ENCODE peak calls at places on chromosomes 16 and 17, in nine cellular contexts. G is H1, D is skeletal muscle cell, H is AG04450, I is RWPE2, U is neural progenitor cell, Q is astrocyte of the spinal cord, M is NB4, K is AG10803. O is an unnamed sample.

GRCh38 chr17:5883775-5884665 is 186.2 kb upstream of the WSCD1 start:
- DNase-seq in G (no peak), D (peak), H (no peak), I (peak), U (no peak), Q (no peak), M (no peak), K (no peak), O (no peak)

GRCh38 chr17:33127706-33128105 is 136.1 kb downstream of the SPACA3 start:
- DNase-seq in G (no peak), D (no peak), H (no peak), I (peak), U (no peak), Q (no peak), M (no peak), K (no peak), O (no peak)

GRCh38 chr16:1108299-1109252 is 12.5 kb upstream of the C1QTNF8 start:
- DNase-seq in G (no peak), D (no peak), H (no peak), I (no peak), U (no peak), Q (peak), M (no peak), K (peak), O (no peak)

GRCh38 chr17:2405247-2405926 is 4.5 kb upstream of the MNT start:
- DNase-seq in G (no peak), D (peak), H (peak), I (no peak), U (peak), Q (peak), M (peak), K (peak), O (no peak)

GRCh38 chr17:82366749-82367148 is 4.8 kb upstream of the UTS2R start:
- DNase-seq in G (no peak), D (no peak), H (no peak), I (no peak), U (no peak), Q (no peak), M (no peak), K (no peak), O (no peak)

GRCh38 chr17:79728169-79728907 is 2.4 kb upstream of the ENPP7 start:
- DNase-seq in G (peak), D (peak), H (peak), I (peak), U (peak), Q (peak), M (peak), K (peak), O (peak)

GRCh38 chr16:84314373-84314772 is 19.7 kb downstream of the WFDC1 start:
- DNase-seq in G (no peak), D (no peak), H (no peak), I (no peak), U (no peak), Q (no peak), M (no peak), K (no peak), O (no peak)

GRCh38 chr17:79658811-79659207 is 48.0 kb upstream of the RBFOX3 start:
- DNase-seq in G (no peak), D (no peak), H (no peak), I (no peak), U (peak), Q (no peak), M (peak), K (peak), O (peak)

GRCh38 chr17:75983501-75984181 is 4.6 kb downstream of the TEN1 start:
- DNase-seq in G (no peak), D (no peak), H (no peak), I (no peak), U (no peak), Q (no peak), M (peak), K (peak), O (no peak)

GRCh38 chr17:83064021-83064731 is 15.2 kb upstream of the METRNL start:
- DNase-seq in G (no peak), D (no peak), H (no peak), I (peak), U (no peak), Q (no peak), M (no peak), K (no peak), O (no peak)

GRCh38 chr17:41054025-41054424 is 1.0 kb downstream of the KRTAP2-2 start:
- DNase-seq in G (no peak), D (no peak), H (no peak), I (no peak), U (no peak), Q (no peak), M (no peak), K (no peak), O (no peak)

GRCh38 chr17:17028878-17029535 is 13.2 kb upstream of the MPRIP start:
- DNase-seq in G (no peak), D (no peak), H (no peak), I (no peak), U (peak), Q (no peak), M (peak), K (no peak), O (no peak)

GRCh38 chr16:74297296-74297665 is 667 bp downstream of the PSMD7 start:
- DNase-seq in G (no peak), D (no peak), H (no peak), I (no peak), U (peak), Q (peak), M (peak), K (peak), O (peak)

GRCh38 chr17:2282297-2282873 is 21.2 kb downstream of the SMG6 start:
- DNase-seq in G (no peak), D (peak), H (peak), I (no peak), U (peak), Q (peak), M (peak), K (peak), O (peak)

GRCh38 chr17:13746379-13746778 is 144.7 kb upstream of the HS3ST3A1 start:
- DNase-seq in G (no peak), D (no peak), H (no peak), I (no peak), U (no peak), Q (no peak), M (no peak), K (no peak), O (no peak)

GRCh38 chr17:72566671-72567484 is 446.1 kb downstream of the SOX9 start:
- DNase-seq in G (no peak), D (no peak), H (no peak), I (no peak), U (no peak), Q (no peak), M (no peak), K (no peak), O (no peak)

GRCh38 chr16:64305663-64306062 is 816.2 kb downstream of the CDH11 start:
- DNase-seq in G (no peak), D (no peak), H (no peak), I (no peak), U (no peak), Q (no peak), M (no peak), K (no peak), O (no peak)

GRCh38 chr17:37745801-37746426 is 1.1 kb upstream of the HNF1B start:
- DNase-seq in G (no peak), D (no peak), H (no peak), I (no peak), U (no peak), Q (no peak), M (no peak), K (no peak), O (no peak)

GRCh38 chr17:37743875-37744632 is 805 bp downstream of the HNF1B start:
- DNase-seq in G (no peak), D (no peak), H (no peak), I (no peak), U (peak), Q (no peak), M (no peak), K (no peak), O (no peak)

GRCh38 chr17:37744633-37744927 is 279 bp downstream of the HNF1B start:
- DNase-seq in G (no peak), D (no peak), H (no peak), I (no peak), U (no peak), Q (no peak), M (no peak), K (no peak), O (no peak)

GRCh38 chr17:37746617-37747016 is 1.8 kb upstream of the HNF1B start:
- DNase-seq in G (no peak), D (no peak), H (no peak), I (no peak), U (no peak), Q (no peak), M (no peak), K (no peak), O (no peak)

GRCh38 chr17:37744961-37745800 is at the start of gene HNF1B:
- DNase-seq in G (no peak), D (no peak), H (no peak), I (no peak), U (peak), Q (no peak), M (no peak), K (no peak), O (no peak)
- H3K4me3 ChIP-seq in G (peak), D (no peak), H (no peak), I (no peak), U (peak), Q (no peak), M (no peak), K (no peak), O (peak)

GRCh38 chr17:63675607-63676539 is 24.1 kb downstream of the LIMD2 start:
- DNase-seq in G (no peak), D (peak), H (peak), I (no peak), U (no peak), Q (peak), M (no peak), K (peak), O (no peak)
- H3K4me3 ChIP-seq in G (no peak), D (no peak), H (no peak), I (no peak), U (no peak), Q (no peak), M (no peak), K (no peak), O (peak)

GRCh38 chr16:88783391-88784073 is 1.5 kb downstream of the PIEZO1 start:
- DNase-seq in G (no peak), D (no peak), H (no peak), I (no peak), U (no peak), Q (no peak), M (peak), K (peak), O (no peak)

GRCh38 chr16:88780100-88781062 is 4.6 kb downstream of the PIEZO1 start:
- DNase-seq in G (no peak), D (no peak), H (no peak), I (no peak), U (no peak), Q (no peak), M (no peak), K (no peak), O (no peak)

GRCh38 chr16:88779406-88780099 is 5.5 kb downstream of the PIEZO1 start:
- DNase-seq in G (no peak), D (no peak), H (no peak), I (no peak), U (no peak), Q (no peak), M (no peak), K (no peak), O (no peak)

GRCh38 chr16:88782454-88783390 is 2.3 kb downstream of the PIEZO1 start:
- DNase-seq in G (no peak), D (no peak), H (no peak), I (peak), U (no peak), Q (peak), M (peak), K (peak), O (peak)

DNA sequence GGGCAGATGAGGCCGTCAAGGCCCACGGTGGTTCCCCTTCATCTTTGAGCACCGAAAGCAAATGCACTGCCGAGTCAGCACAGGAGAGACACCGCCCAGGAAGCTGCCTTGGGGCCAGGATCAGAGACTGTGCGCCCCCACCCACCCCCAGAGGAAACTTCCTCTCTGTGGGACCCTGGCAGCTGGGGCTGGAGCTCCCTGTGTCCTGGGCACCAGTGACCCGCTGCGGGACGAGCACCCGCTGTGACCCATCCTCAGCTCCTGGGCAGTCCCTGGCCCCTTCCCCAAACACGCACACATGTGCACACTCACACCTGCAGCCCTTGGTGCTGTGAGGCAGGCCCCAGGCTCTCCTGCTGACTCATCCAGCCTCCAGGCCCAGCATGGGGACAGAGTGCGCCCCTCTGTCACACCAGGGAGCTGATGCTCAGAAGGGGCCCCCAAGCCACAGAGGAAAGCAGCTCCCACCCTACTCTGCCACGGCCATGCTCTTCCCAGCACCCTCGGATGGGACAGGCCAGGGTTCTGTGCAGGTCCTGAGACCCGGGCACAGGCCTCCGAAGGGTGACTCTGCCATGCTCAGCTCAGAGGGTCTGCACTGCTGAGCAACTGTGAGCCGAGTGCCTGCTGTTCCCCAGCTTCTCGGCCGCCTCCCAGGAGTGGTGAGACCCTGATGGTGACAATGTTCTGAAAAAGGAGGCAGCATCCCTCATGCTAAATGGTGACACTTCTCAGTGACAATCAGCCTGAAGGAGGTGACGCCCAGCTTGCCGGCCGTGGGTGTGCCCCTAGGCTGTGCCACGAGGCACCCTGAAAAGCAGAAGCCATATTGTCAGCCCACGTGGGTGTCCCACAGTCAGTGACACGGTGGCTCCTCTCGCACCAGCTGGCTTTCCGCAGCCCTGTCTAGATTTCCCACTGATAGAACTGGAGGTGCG is 3.6 kb downstream of the PIEZO1 start:
- DNase-seq in G (no peak), D (no peak), H (no peak), I (no peak), U (no peak), Q (no peak), M (peak), K (no peak), O (no peak)
- H3K4me3 ChIP-seq in G (no peak), D (no peak), H (no peak), I (no peak), U (no peak), Q (no peak), M (peak), K (no peak), O (no peak)

GRCh38 chr17:48100591-48101011 is 677 bp downstream of the CBX1 start:
- DNase-seq in G (peak), D (peak), H (peak), I (peak), U (peak), Q (peak), M (no peak), K (peak), O (no peak)

GRCh38 chr17:48093341-48094045 is 7.8 kb downstream of the CBX1 start:
- DNase-seq in G (no peak), D (no peak), H (no peak), I (no peak), U (no peak), Q (no peak), M (no peak), K (no peak), O (no peak)

GRCh38 chr17:48101012-48101720 is at the start of gene CBX1:
- DNase-seq in G (peak), D (peak), H (peak), I (peak), U (peak), Q (peak), M (peak), K (peak), O (peak)

GRCh38 chr17:48100160-48100559 is 1.1 kb downstream of the CBX1 start:
- DNase-seq in G (no peak), D (no peak), H (peak), I (no peak), U (no peak), Q (no peak), M (no peak), K (peak), O (no peak)

GRCh38 chr17:48095611-48096010 is 5.7 kb downstream of the CBX1 start:
- DNase-seq in G (no peak), D (no peak), H (no peak), I (no peak), U (no peak), Q (no peak), M (no peak), K (peak), O (no peak)
- H3K4me3 ChIP-seq in G (no peak), D (no peak), H (no peak), I (no peak), U (no peak), Q (no peak), M (no peak), K (no peak), O (no peak)

GRCh38 chr16:2497641-2498040 is 16.1 kb upstream of the ATP6V0C start:
- DNase-seq in G (no peak), D (no peak), H (no peak), I (no peak), U (no peak), Q (no peak), M (no peak), K (no peak), O (no peak)

GRCh38 chr16:2498085-2498484 is 15.7 kb upstream of the ATP6V0C start:
- DNase-seq in G (no peak), D (no peak), H (no peak), I (no peak), U (no peak), Q (no peak), M (no peak), K (no peak), O (no peak)

GRCh38 chr16:2495041-2495440 is 18.7 kb upstream of the ATP6V0C start:
- DNase-seq in G (no peak), D (no peak), H (no peak), I (no peak), U (no peak), Q (no peak), M (no peak), K (no peak), O (no peak)

GRCh38 chr16:2497116-2497630 is 16.6 kb upstream of the ATP6V0C start:
- DNase-seq in G (no peak), D (no peak), H (no peak), I (no peak), U (no peak), Q (no peak), M (no peak), K (peak), O (no peak)

DNA sequence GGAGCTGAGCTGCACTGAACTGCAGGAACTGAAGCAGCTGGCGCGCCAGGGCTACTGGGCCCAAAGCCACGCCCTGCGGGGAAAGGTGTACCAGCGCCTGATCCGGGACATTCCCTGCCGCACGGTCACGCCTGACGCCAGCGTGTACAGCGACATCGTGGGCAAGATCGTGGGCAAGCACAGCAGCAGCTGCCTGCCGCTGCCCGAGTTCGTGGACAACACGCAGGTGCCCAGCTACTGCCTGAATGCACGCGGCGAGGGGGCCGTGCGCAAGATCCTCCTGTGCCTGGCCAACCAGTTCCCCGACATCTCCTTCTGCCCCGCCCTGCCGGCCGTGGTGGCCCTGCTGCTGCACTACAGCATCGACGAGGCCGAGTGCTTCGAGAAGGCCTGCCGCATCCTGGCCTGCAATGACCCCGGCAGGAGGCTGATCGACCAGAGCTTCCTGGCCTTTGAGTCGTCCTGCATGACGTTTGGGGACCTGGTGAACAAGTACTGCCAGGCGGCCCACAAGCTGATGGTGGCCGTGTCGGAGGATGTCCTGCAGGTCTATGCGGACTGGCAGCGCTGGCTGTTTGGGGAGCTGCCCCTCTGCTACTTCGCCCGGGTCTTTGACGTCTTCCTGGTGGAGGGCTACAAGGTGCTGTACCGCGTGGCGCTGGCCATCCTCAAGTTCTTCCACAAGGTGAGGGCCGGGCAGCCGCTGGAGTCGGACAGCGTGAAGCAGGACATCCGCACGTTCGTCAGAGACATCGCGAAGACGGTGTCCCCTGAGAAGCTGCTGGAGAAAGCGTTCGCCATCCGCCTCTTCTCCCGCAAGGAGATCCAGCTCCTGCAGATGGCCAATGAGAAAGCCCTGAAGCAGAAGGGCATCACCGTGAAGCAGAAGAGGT is 17.3 kb upstream of the ATP6V0C start:
- DNase-seq in G (no peak), D (no peak), H (no peak), I (no peak), U (no peak), Q (no peak), M (no peak), K (no peak), O (no peak)
- H3K4me3 ChIP-seq in G (no peak), D (no peak), H (no peak), I (no peak), U (no peak), Q (no peak), M (no peak), K (no peak), O (no peak)

GRCh38 chr16:67181346-67181745 is 2.4 kb downstream of the MATCAP1 start:
- DNase-seq in G (no peak), D (peak), H (peak), I (no peak), U (no peak), Q (peak), M (no peak), K (peak), O (no peak)
- H3K4me3 ChIP-seq in G (no peak), D (peak), H (peak), I (no peak), U (no peak), Q (no peak), M (no peak), K (no peak), O (no peak)

DNA sequence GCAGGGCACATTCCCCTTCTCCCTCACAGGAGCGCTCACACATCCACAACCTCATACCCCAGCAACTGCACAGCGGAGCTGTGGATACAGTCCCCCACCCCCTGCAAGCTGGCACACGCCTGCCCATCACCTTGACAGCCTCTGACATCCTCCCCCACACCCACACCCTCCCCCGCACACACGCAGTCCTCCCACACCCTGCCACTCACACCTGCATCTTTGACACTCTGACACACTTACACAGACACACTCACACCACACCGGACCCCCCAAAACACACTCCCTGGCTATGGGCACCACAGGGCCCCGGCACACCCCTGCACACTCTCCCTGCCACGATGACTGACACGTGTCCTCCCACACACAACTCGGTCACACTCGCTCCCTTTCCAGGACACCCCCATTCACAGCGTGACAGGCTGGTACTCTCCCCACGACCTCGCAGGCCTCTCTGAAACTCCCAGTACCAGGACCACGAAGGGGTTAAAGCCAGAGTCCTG is 531 bp upstream of the PPP1R1B start:
- DNase-seq in G (no peak), D (no peak), H (no peak), I (no peak), U (no peak), Q (no peak), M (no peak), K (no peak), O (peak)
- H3K4me3 ChIP-seq in G (peak), D (no peak), H (no peak), I (no peak), U (peak), Q (no peak), M (no peak), K (no peak), O (no peak)

GRCh38 chr17:4341616-4341977 is 24.9 kb downstream of the UBE2G1 start:
- DNase-seq in G (no peak), D (no peak), H (no peak), I (no peak), U (no peak), Q (no peak), M (no peak), K (no peak), O (no peak)

GRCh38 chr17:4344926-4345325 is 21.5 kb downstream of the UBE2G1 start:
- DNase-seq in G (no peak), D (no peak), H (no peak), I (no peak), U (no peak), Q (no peak), M (no peak), K (no peak), O (no peak)

GRCh38 chr17:4340914-4341615 is 25.4 kb downstream of the UBE2G1 start:
- DNase-seq in G (no peak), D (no peak), H (no peak), I (no peak), U (no peak), Q (no peak), M (no peak), K (peak), O (no peak)

GRCh38 chr17:4345569-4345968 is 20.9 kb downstream of the UBE2G1 start:
- DNase-seq in G (no peak), D (no peak), H (no peak), I (no peak), U (no peak), Q (no peak), M (no peak), K (no peak), O (no peak)

GRCh38 chr17:4342535-4342934 is 23.9 kb downstream of the UBE2G1 start:
- DNase-seq in G (no peak), D (no peak), H (no peak), I (no peak), U (no peak), Q (no peak), M (no peak), K (no peak), O (no peak)
- H3K4me3 ChIP-seq in G (no peak), D (no peak), H (no peak), I (no peak), U (no peak), Q (no peak), M (no peak), K (no peak), O (no peak)

O was measured in ascending aorta.